ENCODE peak calls at places on chromosomes 2 and 18, in eight cellular contexts. H, B, R, G, A, Z, S and W are unnamed samples. For H3K9me2 and H4K20me1, the result is how much of the 10 kb centered on the place peaks cover.

GRCh38 chr18:54622084-54622483 is 31.0 kb downstream of the DYNAP start:
- DNase-seq in H (no peak), B (no peak), R (no peak), G (no peak), A (no peak), Z (no peak), S (no peak), W (no peak)

GRCh38 chr2:182078988-182079602 is 93.4 kb downstream of the PPP1R1C start:
- DNase-seq in H (no peak), B (no peak), R (peak), G (no peak), A (no peak), Z (no peak), S (no peak), W (no peak)

GRCh38 chr2:164620873-164621760 is at the start of gene GRB14:
- DNase-seq in H (no peak), B (peak), R (peak), G (peak), A (peak), Z (peak), S (peak), W (peak)

GRCh38 chr18:42053188-42053781 is 98.3 kb downstream of the PIK3C3 start:
- DNase-seq in H (peak), B (peak), R (peak), G (peak), A (peak), Z (peak), S (peak), W (peak)

GRCh38 chr2:234071664-234072063 is 21.2 kb downstream of the SPP2 start:
- DNase-seq in H (peak), B (no peak), R (no peak), G (no peak), A (no peak), Z (no peak), S (no peak), W (no peak)

GRCh38 chr2:28796620-28797019 is 14.0 kb upstream of the SPDYA start:
- DNase-seq in H (no peak), B (no peak), R (no peak), G (no peak), A (no peak), Z (no peak), S (no peak), W (no peak)

GRCh38 chr2:8170954-8171353 is 510.9 kb upstream of the ID2 start:
- DNase-seq in H (no peak), B (no peak), R (no peak), G (no peak), A (no peak), Z (no peak), S (no peak), W (no peak)

GRCh38 chr2:3242747-3243369 is 134.8 kb downstream of the EIPR1 start:
- DNase-seq in H (no peak), B (no peak), R (no peak), G (peak), A (no peak), Z (no peak), S (no peak), W (no peak)

GRCh38 chr18:41870191-41870590 is 84.8 kb upstream of the PIK3C3 start:
- DNase-seq in H (no peak), B (no peak), R (no peak), G (no peak), A (no peak), Z (no peak), S (no peak), W (no peak)

GRCh38 chr2:27831279-27832050 is 58.7 kb downstream of the RBKS start:
- DNase-seq in H (no peak), B (no peak), R (no peak), G (peak), A (no peak), Z (no peak), S (no peak), W (no peak)

GRCh38 chr2:239470151-239470900 is 69.5 kb upstream of the HDAC4 start:
- DNase-seq in H (no peak), B (no peak), R (no peak), G (no peak), A (no peak), Z (no peak), S (no peak), W (no peak)

GRCh38 chr2:54503192-54503591 is 47.1 kb downstream of the SPTBN1 start:
- DNase-seq in H (peak), B (peak), R (peak), G (peak), A (no peak), Z (peak), S (peak), W (peak)

GRCh38 chr2:70574618-70575017 is 21.0 kb upstream of the TGFA start:
- DNase-seq in H (no peak), B (no peak), R (no peak), G (no peak), A (no peak), Z (no peak), S (peak), W (no peak)

GRCh38 chr2:141611981-141612380 is 518.8 kb downstream of the LRP1B start:
- DNase-seq in H (no peak), B (no peak), R (peak), G (peak), A (no peak), Z (no peak), S (no peak), W (no peak)

GRCh38 chr2:205145888-205146287 is 536.4 kb upstream of the NRP2 start:
- DNase-seq in H (no peak), B (no peak), R (no peak), G (no peak), A (no peak), Z (no peak), S (no peak), W (no peak)

GRCh38 chr2:157691131-157691530 is 62.5 kb upstream of the ACVR1C start:
- DNase-seq in H (no peak), B (no peak), R (no peak), G (no peak), A (no peak), Z (no peak), S (no peak), W (no peak)

GRCh38 chr2:173750332-173750731 is 214.8 kb downstream of the SP3 start:
- DNase-seq in H (no peak), B (no peak), R (no peak), G (peak), A (no peak), Z (peak), S (no peak), W (peak)

GRCh38 chr2:126038901-126039300 is 617.1 kb upstream of the GYPC start:
- DNase-seq in H (peak), B (no peak), R (no peak), G (no peak), A (no peak), Z (no peak), S (no peak), W (no peak)

GRCh38 chr2:188628989-188629889 is 337.6 kb downstream of the GULP1 start:
- DNase-seq in H (no peak), B (no peak), R (peak), G (peak), A (peak), Z (no peak), S (no peak), W (peak)

GRCh38 chr2:19841918-19842693 is 59.7 kb downstream of the TTC32 start:
- DNase-seq in H (no peak), B (no peak), R (no peak), G (no peak), A (no peak), Z (no peak), S (no peak), W (no peak)

GRCh38 chr2:34912084-34912483 is 1313.0 kb upstream of the FAM98A start:
- DNase-seq in H (no peak), B (no peak), R (no peak), G (no peak), A (no peak), Z (no peak), S (peak), W (no peak)

GRCh38 chr2:105344704-105345345 is 7.5 kb downstream of the C2orf49 start:
- DNase-seq in H (peak), B (peak), R (peak), G (peak), A (no peak), Z (peak), S (peak), W (peak)

DNA sequence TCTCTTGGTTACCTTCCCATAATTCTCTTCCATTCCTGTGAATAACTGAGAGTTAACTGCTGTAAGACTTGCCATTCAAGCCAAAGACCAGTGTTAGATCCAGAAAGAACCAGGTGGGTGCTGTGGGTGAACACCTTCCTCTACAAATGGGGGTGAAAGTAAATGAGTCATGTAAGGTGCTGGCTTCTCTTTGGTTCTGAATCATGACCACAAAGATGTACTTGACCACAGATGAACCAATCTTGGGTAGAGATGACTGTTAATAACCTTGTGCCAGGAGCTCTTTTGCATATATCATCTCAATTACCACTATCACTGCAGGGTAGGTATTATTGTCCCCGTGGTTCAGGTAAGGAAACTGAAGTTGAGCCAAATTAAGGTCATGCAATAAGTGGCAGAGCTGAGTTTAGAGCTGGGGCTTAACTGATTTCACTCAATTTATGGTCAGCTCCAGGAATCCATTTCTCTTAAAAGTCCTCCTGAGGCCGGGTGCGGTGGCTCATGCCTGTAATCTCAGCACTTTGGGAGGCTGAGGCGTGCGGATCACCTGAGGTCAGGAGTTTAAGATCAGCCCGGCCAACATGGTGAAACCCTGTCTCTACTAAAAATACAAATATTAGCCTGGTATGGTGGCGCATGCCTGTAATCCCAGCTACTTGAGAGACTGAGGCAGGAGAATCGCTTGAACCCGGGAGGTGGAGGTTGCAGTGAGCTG is 244.9 kb upstream of the CXCR4 start:
- DNase-seq in H (no peak), B (no peak), R (no peak), G (no peak), A (no peak), Z (no peak), S (peak), W (no peak)
- H3K9me2 ChIP-seq in H (under half), B (under half), R (under half), G (under half), A (under half), Z (under half), S (under half), W (under half)

DNA sequence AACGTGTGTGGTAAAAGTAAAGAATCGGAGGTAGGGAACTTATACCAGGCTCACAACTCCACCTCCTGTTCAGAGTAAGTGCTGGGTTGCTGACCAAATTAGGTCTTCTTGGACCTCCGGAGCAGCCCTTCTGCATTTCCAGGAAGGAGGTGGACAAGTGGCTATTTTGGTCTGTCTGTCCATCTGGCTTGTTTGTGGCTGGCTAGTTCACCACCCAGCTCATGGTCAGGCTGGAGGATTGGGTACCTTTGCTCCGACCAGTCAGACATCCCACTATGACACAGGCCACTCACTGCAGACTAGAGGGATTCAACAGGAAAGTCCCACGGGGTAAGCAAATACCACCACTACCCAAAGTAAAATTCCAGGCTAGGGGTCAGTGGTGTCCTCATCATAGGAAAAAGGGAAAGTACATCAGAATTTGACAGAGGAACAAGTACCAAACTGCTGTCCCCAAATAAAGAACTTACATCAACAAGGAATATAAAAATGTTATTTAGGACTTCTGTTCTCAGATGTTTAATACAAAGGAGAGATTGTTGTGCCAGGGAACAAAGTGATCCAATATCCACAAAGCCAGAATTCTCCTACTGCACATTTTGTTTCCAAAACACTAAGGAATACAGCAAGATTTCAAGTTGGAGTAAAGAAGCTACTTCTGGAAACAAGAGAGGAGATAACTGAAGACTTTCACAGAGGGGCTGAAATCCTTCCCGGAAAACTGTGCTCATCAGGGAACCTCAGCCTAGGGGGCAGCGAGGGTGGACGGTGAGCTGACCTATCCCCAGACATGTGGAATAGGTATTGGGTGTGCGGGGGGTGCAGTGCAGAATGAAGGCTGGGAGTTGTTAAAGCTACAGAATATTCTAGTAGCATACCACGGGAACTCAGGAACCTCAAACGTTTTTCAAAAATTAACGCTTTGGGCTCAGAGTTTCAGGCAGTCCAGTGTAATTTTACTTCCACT is 56.9 kb downstream of the BCL2 start:
- DNase-seq in H (no peak), B (no peak), R (no peak), G (no peak), A (no peak), Z (no peak), S (no peak), W (no peak)
- H4K20me1 ChIP-seq in H (under half), B (under half), R (under half), G (under half), A (under half), Z (under half), S (under half), W (under half)

DNA sequence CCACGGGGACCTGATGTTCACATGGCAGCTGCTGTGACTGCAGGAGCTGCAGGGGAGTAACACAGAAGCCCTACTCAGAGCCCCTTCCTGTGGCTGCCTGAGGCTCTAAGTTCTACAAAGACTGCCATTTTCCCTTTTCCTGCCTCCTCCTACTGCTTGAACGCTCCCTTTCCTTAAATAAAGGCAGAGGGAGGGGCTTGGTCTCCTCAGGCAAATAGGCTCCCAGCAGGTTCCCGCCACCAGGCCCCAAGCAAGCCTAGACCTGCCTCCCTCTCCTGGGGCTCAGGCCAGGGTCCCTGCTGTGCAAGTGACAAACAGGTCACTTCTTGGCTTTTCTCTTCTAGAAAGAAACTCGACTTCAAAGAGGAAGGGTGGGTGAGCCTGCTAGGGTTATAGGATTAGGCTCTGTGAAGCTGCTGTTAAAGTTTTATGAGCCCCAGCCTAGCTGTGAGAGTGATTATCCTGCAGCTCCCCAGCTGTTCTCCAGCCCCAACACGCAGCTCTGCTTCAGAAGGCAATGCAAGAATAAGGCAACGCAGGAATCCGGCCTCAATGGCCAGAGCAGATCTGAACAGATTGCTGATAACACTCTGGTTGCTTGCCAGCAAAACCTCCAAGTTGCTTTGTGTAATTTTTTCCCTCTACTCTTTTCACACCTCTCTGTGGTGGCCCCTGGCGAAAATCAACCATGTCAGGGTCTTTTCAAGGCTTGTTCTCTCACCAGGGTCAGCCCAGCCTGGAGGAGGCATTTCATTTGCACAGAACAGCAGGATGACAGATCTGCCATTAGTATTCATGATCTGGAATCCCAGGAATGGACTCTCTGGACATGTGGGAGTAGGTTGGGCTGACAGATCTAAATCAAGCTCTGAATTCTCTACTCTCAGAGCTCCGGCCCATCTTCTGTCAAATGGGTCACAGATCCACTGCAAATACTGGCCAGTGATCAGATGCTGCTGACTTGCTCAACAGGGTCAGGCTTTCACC is 71.3 kb downstream of the MRO start:
- DNase-seq in H (no peak), B (no peak), R (no peak), G (no peak), A (no peak), Z (peak), S (no peak), W (peak)
- TF ChIP-seq EZH2phosphoT487 in H (no peak), B (no peak), R (no peak), G (no peak), A (no peak), Z (no peak), S (no peak), W (no peak)

GRCh38 chr18:3255611-3256165 is 6.2 kb upstream of the MYL12B start:
- DNase-seq in H (no peak), B (no peak), R (no peak), G (no peak), A (no peak), Z (no peak), S (no peak), W (no peak)

GRCh38 chr18:3261035-3261392 is 919 bp upstream of the MYL12B start:
- DNase-seq in H (no peak), B (no peak), R (no peak), G (no peak), A (no peak), Z (no peak), S (no peak), W (no peak)

GRCh38 chr18:3257627-3258120 is 4.3 kb upstream of the MYL12B start:
- DNase-seq in H (no peak), B (no peak), R (no peak), G (no peak), A (no peak), Z (no peak), S (no peak), W (no peak)

GRCh38 chr18:3254725-3255124 is 7.1 kb downstream of the MYL12A start:
- DNase-seq in H (no peak), B (no peak), R (no peak), G (no peak), A (no peak), Z (no peak), S (no peak), W (no peak)

DNA sequence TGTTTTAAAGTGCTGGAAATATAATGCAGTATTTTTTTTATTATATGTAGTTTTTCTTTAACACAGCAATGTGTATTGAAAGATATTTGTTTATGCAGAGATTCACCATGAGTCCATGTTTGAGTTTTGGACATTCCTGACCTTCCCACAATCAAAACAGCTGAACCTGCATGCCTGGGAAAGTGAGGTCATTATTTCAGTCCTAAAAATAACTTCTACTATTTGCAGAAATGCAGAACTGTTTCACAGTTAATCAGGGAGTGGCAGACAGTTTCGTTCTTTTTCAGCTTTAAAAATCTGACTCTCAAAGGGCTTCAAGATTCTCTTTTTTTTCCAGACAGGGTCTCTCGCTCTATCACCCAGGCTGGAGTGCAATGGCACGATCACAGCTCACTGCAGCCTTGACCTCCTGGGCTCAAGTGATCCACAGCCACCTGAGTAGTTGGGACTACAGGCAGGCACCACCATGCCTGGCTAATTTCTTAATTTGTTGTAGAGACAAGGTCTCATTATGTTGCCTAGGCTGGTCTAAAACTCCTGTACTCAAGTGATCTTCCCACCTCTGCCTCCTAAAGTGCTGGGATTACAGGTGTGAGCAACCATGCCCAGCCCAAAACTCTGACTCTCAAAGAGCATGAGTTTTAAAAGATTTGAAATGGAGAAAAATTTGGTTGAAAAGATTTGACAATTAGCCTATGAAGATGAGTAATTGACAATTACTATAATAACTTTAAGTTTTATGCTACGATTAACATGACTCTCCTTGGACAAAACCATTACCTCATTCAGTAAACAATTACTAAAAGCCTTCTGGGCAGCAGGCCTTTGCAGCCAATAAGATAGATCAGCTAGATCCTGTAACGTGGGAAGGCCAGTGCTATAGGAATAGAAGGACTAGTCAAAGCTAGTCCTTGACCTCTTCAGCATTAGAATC is 5.0 kb upstream of the MYL12B start:
- DNase-seq in H (no peak), B (no peak), R (peak), G (peak), A (no peak), Z (no peak), S (peak), W (peak)
- H3K9me2 ChIP-seq in H (under half), B (under half), R (under half), G (under half), A (under half), Z (under half), S (under half), W (under half)

GRCh38 chr2:150152240-150152639 is 335.2 kb downstream of the RND3 start:
- DNase-seq in H (no peak), B (no peak), R (no peak), G (no peak), A (no peak), Z (no peak), S (no peak), W (no peak)
- H4K20me1 ChIP-seq in H (under half), B (under half), R (under half), G (under half), A (under half), Z (under half), S (under half), W (under half)

GRCh38 chr18:65750421-65751144 is at the start of gene CDH7:
- DNase-seq in H (no peak), B (peak), R (peak), G (no peak), A (no peak), Z (peak), S (no peak), W (peak)
- TF ChIP-seq EZH2phosphoT487 in H (no peak), B (no peak), R (no peak), G (no peak), A (no peak), Z (no peak), S (no peak), W (no peak)

GRCh38 chr18:24657461-24657860 is 197.0 kb downstream of the HRH4 start:
- DNase-seq in H (no peak), B (no peak), R (no peak), G (no peak), A (no peak), Z (no peak), S (no peak), W (no peak)
- H3K9me2 ChIP-seq in H (under half), B (under half), R (under half), G (under half), A (under half), Z (under half), S (under half), W (under half)